ENCODE peak calls at places on chromosomes 12 and 14, in five cellular contexts. One of them, this sample, is unnamed.

GRCh38 chr12:118984206-118984943 is 3.0 kb downstream of the SRRM4 start:
- DNase-seq in AG09309: no peak
- DNase-seq in fibroblast of pulmonary artery: no peak
- DNase-seq in SK-N-SH: peak
- DNase-seq in mesothelial cell of epicardium: no peak
- DNase-seq in this sample: no peak

GRCh38 chr12:20601668-20602280 is 93.4 kb upstream of the SLCO1C1 start:
- DNase-seq in mesothelial cell of epicardium: no peak
- DNase-seq in SK-N-SH: peak
- DNase-seq in fibroblast of pulmonary artery: peak
- DNase-seq in AG09309: no peak
- DNase-seq in this sample: no peak

GRCh38 chr12:120490284-120490683 is 5.6 kb upstream of the DYNLL1 start:
- DNase-seq in SK-N-SH: no peak
- DNase-seq in AG09309: no peak
- DNase-seq in fibroblast of pulmonary artery: no peak
- DNase-seq in mesothelial cell of epicardium: no peak
- DNase-seq in this sample: no peak

GRCh38 chr12:12946686-12947355 is 5.1 kb downstream of the GPRC5D start:
- DNase-seq in fibroblast of pulmonary artery: no peak
- DNase-seq in mesothelial cell of epicardium: no peak
- DNase-seq in SK-N-SH: no peak
- DNase-seq in AG09309: no peak
- DNase-seq in this sample: no peak

GRCh38 chr14:38505221-38506095 is 249.6 kb upstream of the CLEC14A start:
- DNase-seq in mesothelial cell of epicardium: no peak
- DNase-seq in fibroblast of pulmonary artery: peak
- DNase-seq in SK-N-SH: no peak
- DNase-seq in AG09309: no peak
- DNase-seq in this sample: no peak

GRCh38 chr12:91331371-91331770 is 148.8 kb upstream of the DCN start:
- DNase-seq in mesothelial cell of epicardium: no peak
- DNase-seq in AG09309: no peak
- DNase-seq in fibroblast of pulmonary artery: no peak
- DNase-seq in SK-N-SH: no peak
- DNase-seq in this sample: no peak

GRCh38 chr12:110853856-110854255 is 7.1 kb downstream of the CCDC63 start:
- DNase-seq in SK-N-SH: no peak
- DNase-seq in fibroblast of pulmonary artery: peak
- DNase-seq in mesothelial cell of epicardium: no peak
- DNase-seq in AG09309: no peak
- DNase-seq in this sample: no peak

GRCh38 chr12:121494093-121494787 is 86.6 kb downstream of the KDM2B start:
- DNase-seq in fibroblast of pulmonary artery: peak
- DNase-seq in SK-N-SH: peak
- DNase-seq in mesothelial cell of epicardium: no peak
- DNase-seq in AG09309: no peak
- DNase-seq in this sample: no peak

GRCh38 chr14:58639842-58640484 is 2.2 kb downstream of the DACT1 start:
- DNase-seq in SK-N-SH: peak
- DNase-seq in AG09309: peak
- DNase-seq in fibroblast of pulmonary artery: peak
- DNase-seq in mesothelial cell of epicardium: no peak
- DNase-seq in this sample: no peak

GRCh38 chr12:3628629-3629028 is 124.3 kb downstream of the CRACR2A start:
- DNase-seq in AG09309: no peak
- DNase-seq in mesothelial cell of epicardium: no peak
- DNase-seq in SK-N-SH: peak
- DNase-seq in fibroblast of pulmonary artery: no peak
- DNase-seq in this sample: no peak

GRCh38 chr12:29611906-29612305 is 114.4 kb upstream of the OVCH1 start:
- DNase-seq in fibroblast of pulmonary artery: peak
- DNase-seq in SK-N-SH: no peak
- DNase-seq in mesothelial cell of epicardium: no peak
- DNase-seq in AG09309: no peak
- DNase-seq in this sample: no peak

GRCh38 chr14:51073751-51074150 is 21.2 kb downstream of the TRIM9 start:
- DNase-seq in AG09309: no peak
- DNase-seq in SK-N-SH: no peak
- DNase-seq in mesothelial cell of epicardium: no peak
- DNase-seq in fibroblast of pulmonary artery: peak
- DNase-seq in this sample: no peak

GRCh38 chr12:100612557-100612956 is 39.1 kb downstream of the GAS2L3 start:
- DNase-seq in mesothelial cell of epicardium: no peak
- DNase-seq in fibroblast of pulmonary artery: no peak
- DNase-seq in SK-N-SH: no peak
- DNase-seq in AG09309: no peak
- DNase-seq in this sample: no peak

GRCh38 chr14:60946773-60947172 is 34.1 kb downstream of the TRMT5 start:
- DNase-seq in mesothelial cell of epicardium: no peak
- DNase-seq in fibroblast of pulmonary artery: no peak
- DNase-seq in AG09309: no peak
- DNase-seq in SK-N-SH: no peak
- DNase-seq in this sample: no peak

GRCh38 chr14:30980980-30981379 is 44.5 kb upstream of the AP4S1 start:
- DNase-seq in SK-N-SH: no peak
- DNase-seq in mesothelial cell of epicardium: no peak
- DNase-seq in AG09309: no peak
- DNase-seq in fibroblast of pulmonary artery: no peak
- DNase-seq in this sample: no peak

GRCh38 chr12:46958093-46958492 is 121.3 kb upstream of the PCED1B start:
- DNase-seq in fibroblast of pulmonary artery: no peak
- DNase-seq in mesothelial cell of epicardium: no peak
- DNase-seq in AG09309: no peak
- DNase-seq in SK-N-SH: no peak
- DNase-seq in this sample: no peak

GRCh38 chr14:45377201-45377600 is 124.2 kb upstream of the MIS18BP1 start:
- DNase-seq in fibroblast of pulmonary artery: no peak
- DNase-seq in AG09309: no peak
- DNase-seq in mesothelial cell of epicardium: no peak
- DNase-seq in SK-N-SH: no peak
- DNase-seq in this sample: no peak

GRCh38 chr14:92886337-92886736 is 36.6 kb upstream of the CHGA start:
- DNase-seq in AG09309: no peak
- DNase-seq in fibroblast of pulmonary artery: no peak
- DNase-seq in mesothelial cell of epicardium: no peak
- DNase-seq in SK-N-SH: peak
- DNase-seq in this sample: peak

GRCh38 chr14:100362311-100362927 is 39.3 kb downstream of the SLC25A47 start:
- DNase-seq in SK-N-SH: no peak
- DNase-seq in fibroblast of pulmonary artery: no peak
- DNase-seq in mesothelial cell of epicardium: no peak
- DNase-seq in AG09309: no peak
- DNase-seq in this sample: no peak

GRCh38 chr14:100950024-100950423 is 46.5 kb upstream of the RTL1 start:
- DNase-seq in fibroblast of pulmonary artery: no peak
- DNase-seq in AG09309: no peak
- DNase-seq in mesothelial cell of epicardium: no peak
- DNase-seq in SK-N-SH: no peak
- DNase-seq in this sample: no peak

GRCh38 chr12:102427542-102427923 is 52.8 kb downstream of the IGF1 start:
- DNase-seq in fibroblast of pulmonary artery: no peak
- DNase-seq in SK-N-SH: no peak
- DNase-seq in AG09309: no peak
- DNase-seq in mesothelial cell of epicardium: no peak
- DNase-seq in this sample: no peak

GRCh38 chr14:51554953-51555352 is 96.8 kb upstream of the FRMD6 start:
- DNase-seq in fibroblast of pulmonary artery: peak
- DNase-seq in SK-N-SH: no peak
- DNase-seq in AG09309: no peak
- DNase-seq in mesothelial cell of epicardium: no peak
- DNase-seq in this sample: no peak

GRCh38 chr12:84974177-84974815 is 61.7 kb upstream of the SLC6A15 start:
- DNase-seq in SK-N-SH: no peak
- DNase-seq in AG09309: no peak
- DNase-seq in fibroblast of pulmonary artery: no peak
- DNase-seq in mesothelial cell of epicardium: no peak
- DNase-seq in this sample: no peak

GRCh38 chr12:116366456-116366776 is 88.9 kb upstream of the MED13L start:
- DNase-seq in mesothelial cell of epicardium: no peak
- DNase-seq in AG09309: no peak
- DNase-seq in fibroblast of pulmonary artery: no peak
- DNase-seq in SK-N-SH: peak
- DNase-seq in this sample: no peak

GRCh38 chr12:96501908-96502307 is 12.5 kb downstream of the CFAP54 start:
- DNase-seq in SK-N-SH: no peak
- DNase-seq in mesothelial cell of epicardium: no peak
- DNase-seq in AG09309: no peak
- DNase-seq in fibroblast of pulmonary artery: no peak
- DNase-seq in this sample: no peak

GRCh38 chr12:5043589-5044419 is at the start of gene KCNA5:
- DNase-seq in mesothelial cell of epicardium: peak
- DNase-seq in SK-N-SH: peak
- DNase-seq in fibroblast of pulmonary artery: no peak
- DNase-seq in AG09309: no peak
- DNase-seq in this sample: no peak

GRCh38 chr14:71586131-71586893 is 345.9 kb upstream of the RGS6 start:
- DNase-seq in AG09309: peak
- DNase-seq in fibroblast of pulmonary artery: peak
- DNase-seq in mesothelial cell of epicardium: no peak
- DNase-seq in SK-N-SH: peak
- DNase-seq in this sample: no peak

GRCh38 chr12:52438305-52439301 is 4.4 kb upstream of the KRT75 start:
- DNase-seq in mesothelial cell of epicardium: no peak
- DNase-seq in AG09309: no peak
- DNase-seq in fibroblast of pulmonary artery: no peak
- DNase-seq in SK-N-SH: no peak
- DNase-seq in this sample: no peak

GRCh38 chr12:19683178-19683927 is 244.1 kb downstream of the AEBP2 start:
- DNase-seq in fibroblast of pulmonary artery: peak
- DNase-seq in AG09309: peak
- DNase-seq in mesothelial cell of epicardium: no peak
- DNase-seq in SK-N-SH: no peak
- DNase-seq in this sample: no peak

GRCh38 chr12:131943876-131944275 is 5.9 kb upstream of the EP400 start:
- DNase-seq in mesothelial cell of epicardium: no peak
- DNase-seq in fibroblast of pulmonary artery: no peak
- DNase-seq in AG09309: no peak
- DNase-seq in SK-N-SH: no peak
- DNase-seq in this sample: no peak

GRCh38 chr12:85823436-85824179 is 12.6 kb downstream of the RASSF9 start:
- DNase-seq in AG09309: peak
- DNase-seq in mesothelial cell of epicardium: no peak
- DNase-seq in fibroblast of pulmonary artery: peak
- DNase-seq in SK-N-SH: no peak
- DNase-seq in this sample: no peak

GRCh38 chr12:93982847-93983315 is 165.5 kb upstream of the PLXNC1 start:
- DNase-seq in SK-N-SH: no peak
- DNase-seq in fibroblast of pulmonary artery: peak
- DNase-seq in AG09309: peak
- DNase-seq in mesothelial cell of epicardium: no peak
- DNase-seq in this sample: no peak

GRCh38 chr14:29236401-29236800 is 469.8 kb downstream of the FOXG1 start:
- DNase-seq in AG09309: no peak
- DNase-seq in mesothelial cell of epicardium: no peak
- DNase-seq in SK-N-SH: no peak
- DNase-seq in fibroblast of pulmonary artery: no peak
- DNase-seq in this sample: no peak

GRCh38 chr12:114742363-114742762 is 58.4 kb upstream of the TBX3 start:
- DNase-seq in AG09309: no peak
- DNase-seq in SK-N-SH: peak
- DNase-seq in mesothelial cell of epicardium: no peak
- DNase-seq in fibroblast of pulmonary artery: no peak
- DNase-seq in this sample: no peak
- TF ChIP-seq CTCF in AG09309: no peak
- TF ChIP-seq CTCF in SK-N-SH: no peak
- TF ChIP-seq CTCF in mesothelial cell of epicardium: no peak
- TF ChIP-seq CTCF in fibroblast of pulmonary artery: no peak
- TF ChIP-seq CTCF in this sample: no peak

GRCh38 chr12:81330480-81330879 is 252.6 kb downstream of the ACSS3 start:
- DNase-seq in fibroblast of pulmonary artery: no peak
- DNase-seq in mesothelial cell of epicardium: no peak
- DNase-seq in AG09309: no peak
- DNase-seq in SK-N-SH: no peak
- DNase-seq in this sample: no peak

GRCh38 chr12:81327458-81327857 is 249.6 kb downstream of the ACSS3 start:
- DNase-seq in mesothelial cell of epicardium: no peak
- DNase-seq in fibroblast of pulmonary artery: no peak
- DNase-seq in AG09309: no peak
- DNase-seq in SK-N-SH: no peak
- DNase-seq in this sample: no peak

GRCh38 chr12:81333812-81334211 is 255.9 kb downstream of the ACSS3 start:
- DNase-seq in mesothelial cell of epicardium: no peak
- DNase-seq in fibroblast of pulmonary artery: no peak
- DNase-seq in AG09309: no peak
- DNase-seq in SK-N-SH: no peak
- DNase-seq in this sample: no peak

GRCh38 chr12:81332054-81332453 is 254.2 kb downstream of the ACSS3 start:
- DNase-seq in SK-N-SH: no peak
- DNase-seq in AG09309: no peak
- DNase-seq in mesothelial cell of epicardium: no peak
- DNase-seq in fibroblast of pulmonary artery: no peak
- DNase-seq in this sample: no peak

GRCh38 chr12:81329088-81329487 is 251.2 kb downstream of the ACSS3 start:
- DNase-seq in fibroblast of pulmonary artery: peak
- DNase-seq in SK-N-SH: no peak
- DNase-seq in AG09309: no peak
- DNase-seq in mesothelial cell of epicardium: no peak
- DNase-seq in this sample: no peak
- TF ChIP-seq CTCF in fibroblast of pulmonary artery: peak
- TF ChIP-seq CTCF in SK-N-SH: peak
- TF ChIP-seq CTCF in AG09309: peak
- TF ChIP-seq CTCF in mesothelial cell of epicardium: peak
- TF ChIP-seq CTCF in this sample: peak

DNA sequence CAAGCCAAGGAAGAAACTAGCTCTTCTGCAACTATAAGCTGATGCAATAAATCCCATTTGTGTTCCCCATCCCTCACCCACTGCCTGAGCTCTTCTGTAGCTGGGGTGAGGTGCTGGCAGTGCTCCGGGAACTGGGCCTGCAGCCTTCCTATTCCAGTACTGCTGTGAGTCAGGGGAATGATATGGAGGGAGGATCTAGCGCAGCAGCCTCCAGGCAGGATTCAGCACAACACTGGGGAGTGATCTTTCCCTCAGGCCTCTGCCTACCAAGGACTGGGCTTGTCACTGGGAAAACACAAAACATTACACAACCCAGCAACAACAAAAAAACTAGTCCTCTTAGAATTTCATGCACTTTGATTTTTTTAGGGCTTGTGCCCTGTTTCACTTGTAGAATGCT is 58.7 kb downstream of the ST8SIA1 start:
- DNase-seq in AG09309: peak
- DNase-seq in fibroblast of pulmonary artery: peak
- DNase-seq in SK-N-SH: no peak
- DNase-seq in mesothelial cell of epicardium: no peak
- DNase-seq in this sample: no peak
- TF ChIP-seq CTCF in AG09309: no peak
- TF ChIP-seq CTCF in fibroblast of pulmonary artery: no peak
- TF ChIP-seq CTCF in SK-N-SH: no peak
- TF ChIP-seq CTCF in mesothelial cell of epicardium: no peak
- TF ChIP-seq CTCF in this sample: no peak

DNA sequence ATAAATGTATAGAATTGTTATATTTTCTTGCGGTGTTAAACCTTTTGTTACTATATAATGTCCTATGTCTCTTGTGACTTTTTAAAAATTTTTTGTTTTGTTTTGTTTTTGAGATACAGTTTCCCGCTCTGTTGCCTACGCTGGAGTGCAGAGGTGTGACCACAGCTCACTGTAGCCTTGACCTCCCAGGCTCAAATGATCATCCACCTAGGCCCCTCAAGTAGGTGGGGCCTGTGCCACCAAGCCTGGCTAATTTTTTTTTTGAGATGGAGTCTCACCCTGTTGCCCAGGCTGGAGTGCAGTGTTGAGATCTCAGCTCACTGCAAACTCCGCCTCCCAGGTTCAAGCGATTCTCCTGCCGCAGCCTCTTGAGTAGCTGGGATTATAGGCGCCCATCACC is 26.5 kb upstream of the RCOR1 start:
- DNase-seq in mesothelial cell of epicardium: no peak
- DNase-seq in SK-N-SH: no peak
- DNase-seq in AG09309: no peak
- DNase-seq in fibroblast of pulmonary artery: no peak
- DNase-seq in this sample: no peak
- TF ChIP-seq CTCF in mesothelial cell of epicardium: no peak
- TF ChIP-seq CTCF in SK-N-SH: no peak
- TF ChIP-seq CTCF in AG09309: no peak
- TF ChIP-seq CTCF in fibroblast of pulmonary artery: no peak
- TF ChIP-seq CTCF in this sample: no peak

This sample was measured in D721Med.